ENCODE peak calls at places on chromosomes 13 and 19, in four cellular contexts. One of them, this sample, is unnamed.

GRCh38 chr13:83007226-83007625 is 875.0 kb downstream of the SLITRK1 start:
- DNase-seq in Right ventricle myocardium superior: no peak
- DNase-seq in effector memory CD4-positive, alpha-beta T cell: no peak
- DNase-seq in Kasumi-1: peak; percentile 78
- DNase-seq in this sample: no peak

GRCh38 chr13:99312493-99312883 is 5.3 kb upstream of the GPR183 start:
- DNase-seq in Kasumi-1: peak; percentile 96
- DNase-seq in Right ventricle myocardium superior: peak; percentile 72
- DNase-seq in effector memory CD4-positive, alpha-beta T cell: no peak
- DNase-seq in this sample: no peak

GRCh38 chr19:2790194-2790556 is 4.9 kb downstream of the THOP1 start:
- DNase-seq in Kasumi-1: no peak
- DNase-seq in Right ventricle myocardium superior: no peak
- DNase-seq in effector memory CD4-positive, alpha-beta T cell: no peak
- DNase-seq in this sample: no peak

GRCh38 chr13:81577601-81578000 is 1236.7 kb upstream of the SPRY2 start:
- DNase-seq in Right ventricle myocardium superior: no peak
- DNase-seq in effector memory CD4-positive, alpha-beta T cell: no peak
- DNase-seq in Kasumi-1: no peak
- DNase-seq in this sample: no peak

GRCh38 chr19:52685811-52686210 is 47.7 kb upstream of the ZNF83 start:
- DNase-seq in Kasumi-1: no peak
- DNase-seq in Right ventricle myocardium superior: no peak
- DNase-seq in effector memory CD4-positive, alpha-beta T cell: no peak
- DNase-seq in this sample: no peak

GRCh38 chr13:35672611-35673010 is 196.1 kb upstream of the MAB21L1 start:
- DNase-seq in Right ventricle myocardium superior: no peak
- DNase-seq in Kasumi-1: no peak
- DNase-seq in effector memory CD4-positive, alpha-beta T cell: no peak
- DNase-seq in this sample: no peak

GRCh38 chr13:38630780-38631179 is 56.1 kb upstream of the FREM2 start:
- DNase-seq in effector memory CD4-positive, alpha-beta T cell: no peak
- DNase-seq in Right ventricle myocardium superior: no peak
- DNase-seq in Kasumi-1: no peak
- DNase-seq in this sample: no peak

GRCh38 chr19:55535579-55536350 is 1.2 kb downstream of the SBK2 start:
- DNase-seq in effector memory CD4-positive, alpha-beta T cell: no peak
- DNase-seq in Kasumi-1: no peak
- DNase-seq in Right ventricle myocardium superior: no peak
- DNase-seq in this sample: no peak

GRCh38 chr13:26923824-26924605 is 163.4 kb upstream of the GPR12 start:
- DNase-seq in Right ventricle myocardium superior: no peak
- DNase-seq in effector memory CD4-positive, alpha-beta T cell: no peak
- DNase-seq in Kasumi-1: no peak
- DNase-seq in this sample: no peak

GRCh38 chr13:46992383-46992952 is 95.6 kb upstream of the HTR2A start:
- DNase-seq in Right ventricle myocardium superior: no peak
- DNase-seq in Kasumi-1: peak; percentile 23
- DNase-seq in effector memory CD4-positive, alpha-beta T cell: no peak
- DNase-seq in this sample: no peak

GRCh38 chr19:13526552-13526951 is 20.3 kb upstream of the CACNA1A start:
- DNase-seq in effector memory CD4-positive, alpha-beta T cell: no peak
- DNase-seq in Kasumi-1: no peak
- DNase-seq in Right ventricle myocardium superior: no peak
- DNase-seq in this sample: no peak

GRCh38 chr19:34772697-34773554 is at the start of gene ZNF599:
- DNase-seq in Right ventricle myocardium superior: peak; percentile 94
- DNase-seq in effector memory CD4-positive, alpha-beta T cell: peak; percentile 76
- DNase-seq in Kasumi-1: peak; percentile 92
- DNase-seq in this sample: peak; percentile 83

GRCh38 chr19:4913996-4914735 is 4.9 kb downstream of the UHRF1 start:
- DNase-seq in Kasumi-1: no peak
- DNase-seq in Right ventricle myocardium superior: no peak
- DNase-seq in effector memory CD4-positive, alpha-beta T cell: peak; percentile 4
- DNase-seq in this sample: no peak